ENCODE peak calls at places on chromosome 18, in eight cellular contexts. U is cardiac fibroblast, A is foreskin fibroblast, Z is fibroblast of the aortic adventitia, H is bronchial epithelial cell, P is lung, S is AG10803, M is AG04449. B is an unnamed sample.
A peak's percentile ranks its signal among the peaks of the same experiment; 100 is the strongest.

GRCh38 chr18:74957588-74958224 is 251.2 kb downstream of the PTGR3 start:
- DNase-seq in U (no peak), A (no peak), Z (no peak), H (peak; percentile 11), P (no peak), S (no peak), M (no peak), B (no peak)

GRCh38 chr18:25326231-25327042 is 25.5 kb downstream of the ZNF521 start:
- DNase-seq in U (peak; percentile 49), A (peak; percentile 54), Z (peak; percentile 72), H (no peak), P (no peak), S (peak; percentile 72), M (no peak), B (no peak)

GRCh38 chr18:25288340-25288955 is 63.5 kb downstream of the ZNF521 start:
- DNase-seq in U (no peak), A (no peak), Z (no peak), H (no peak), P (no peak), S (no peak), M (no peak), B (no peak)

GRCh38 chr18:42548493-42548892 is 567.0 kb downstream of the RIT2 start:
- DNase-seq in U (peak; percentile 21), A (no peak), Z (peak; percentile 71), H (no peak), P (no peak), S (no peak), M (no peak), B (no peak)

GRCh38 chr18:26089247-26090129 is 925 bp downstream of the SS18 start:
- DNase-seq in U (peak; percentile 40), A (peak; percentile 14), Z (peak; percentile 48), H (peak; percentile 40), P (no peak), S (peak; percentile 31), M (no peak), B (peak; percentile 51)

GRCh38 chr18:23528580-23529472 is 25.5 kb downstream of the RMC1 start:
- DNase-seq in U (peak; percentile 63), A (peak; percentile 69), Z (peak; percentile 83), H (no peak), P (no peak), S (peak; percentile 84), M (no peak), B (no peak)

GRCh38 chr18:66560092-66560491 is 43.8 kb downstream of the CDH19 start:
- DNase-seq in U (peak; percentile 37), A (no peak), Z (peak; percentile 0), H (peak; percentile 64), P (no peak), S (no peak), M (no peak), B (peak; percentile 63)

GRCh38 chr18:8319798-8320477 is 289.3 kb upstream of the RAB12 start:
- DNase-seq in U (no peak), A (no peak), Z (peak; percentile 34), H (no peak), P (no peak), S (no peak), M (no peak), B (no peak)

GRCh38 chr18:45980229-45980628 is 13.1 kb upstream of the EPG5 start:
- DNase-seq in U (peak; percentile 15), A (no peak), Z (no peak), H (no peak), P (no peak), S (no peak), M (no peak), B (no peak)

GRCh38 chr18:27695509-27695908 is 481.4 kb downstream of the CDH2 start:
- DNase-seq in U (no peak), A (no peak), Z (no peak), H (peak; percentile 88), P (no peak), S (no peak), M (no peak), B (peak; percentile 84)

GRCh38 chr18:46542545-46542944 is 114.5 kb downstream of the LOXHD1 start:
- DNase-seq in U (no peak), A (no peak), Z (peak; percentile 2), H (peak; percentile 20), P (no peak), S (no peak), M (no peak), B (peak; percentile 49)

GRCh38 chr18:5582849-5583667 is 39.3 kb upstream of the EPB41L3 start:
- DNase-seq in U (peak; percentile 37), A (no peak), Z (no peak), H (no peak), P (no peak), S (no peak), M (no peak), B (no peak)

GRCh38 chr18:5275872-5276271 is 19.7 kb downstream of the ZBTB14 start:
- DNase-seq in U (no peak), A (no peak), Z (no peak), H (no peak), P (no peak), S (no peak), M (no peak), B (no peak)

GRCh38 chr18:49561377-49562193 is at the start of gene LIPG:
- DNase-seq in U (peak; percentile 85), A (peak; percentile 57), Z (peak; percentile 75), H (peak; percentile 95), P (peak; percentile 70), S (no peak), M (no peak), B (peak; percentile 97)

GRCh38 chr18:30613467-30613801 is 429.1 kb downstream of the DSC3 start:
- DNase-seq in U (no peak), A (no peak), Z (no peak), H (no peak), P (no peak), S (no peak), M (no peak), B (no peak)

GRCh38 chr18:26710460-26711096 is 154.9 kb downstream of the AQP4 start:
- DNase-seq in U (no peak), A (no peak), Z (no peak), H (no peak), P (no peak), S (no peak), M (no peak), B (no peak)

GRCh38 chr18:2978626-2979025 is 34.3 kb downstream of the LPIN2 start:
- DNase-seq in U (peak; percentile 47), A (peak; percentile 78), Z (peak; percentile 72), H (peak; percentile 16), P (no peak), S (peak; percentile 75), M (peak; percentile 71), B (peak; percentile 53)

GRCh38 chr18:56221195-56222065 is 417.0 kb downstream of the TXNL1 start:
- DNase-seq in U (no peak), A (no peak), Z (no peak), H (no peak), P (no peak), S (no peak), M (no peak), B (no peak)

GRCh38 chr18:49249523-49249922 is 210.9 kb downstream of the DYM start:
- DNase-seq in U (peak; percentile 86), A (peak; percentile 81), Z (peak; percentile 87), H (peak; percentile 95), P (no peak), S (peak; percentile 86), M (peak; percentile 67), B (peak; percentile 90)

GRCh38 chr18:43341014-43341413 is 63.7 kb upstream of the SYT4 start:
- DNase-seq in U (no peak), A (no peak), Z (no peak), H (no peak), P (no peak), S (no peak), M (no peak), B (no peak)

GRCh38 chr18:54561864-54562263 is 29.2 kb upstream of the DYNAP start:
- DNase-seq in U (no peak), A (no peak), Z (no peak), H (peak; percentile 10), P (no peak), S (no peak), M (no peak), B (no peak)

GRCh38 chr18:54555996-54556395 is 35.0 kb upstream of the DYNAP start:
- DNase-seq in U (no peak), A (no peak), Z (no peak), H (peak; percentile 8), P (no peak), S (no peak), M (no peak), B (no peak)

GRCh38 chr18:54557958-54558357 is 33.1 kb upstream of the DYNAP start:
- DNase-seq in U (no peak), A (no peak), Z (no peak), H (no peak), P (no peak), S (no peak), M (no peak), B (no peak)

GRCh38 chr18:54558609-54559585 is 32.1 kb upstream of the DYNAP start:
- DNase-seq in U (peak; percentile 34), A (no peak), Z (peak; percentile 26), H (peak; percentile 64), P (no peak), S (peak; percentile 10), M (no peak), B (peak; percentile 51)
- TF ChIP-seq CTCF in U (peak; percentile 75), A (peak; percentile 61), Z (peak; percentile 74), H (peak; percentile 64), P (no peak), S (peak; percentile 76), M (peak; percentile 38), B (peak; percentile 85)

GRCh38 chr18:61606068-61606660 is 272.9 kb downstream of the CDH20 start:
- DNase-seq in U (peak; percentile 60), A (no peak), Z (peak; percentile 56), H (peak; percentile 21), P (no peak), S (peak; percentile 68), M (no peak), B (peak; percentile 41)
- H3K4me3 ChIP-seq in U (peak overlapping the region; percentile 22), A (peak overlapping the region; percentile 48), Z (peak overlapping the region; percentile 47), H (peak overlapping the region; percentile 32), P (no peak overlapping the region), S (peak overlapping the region; percentile 50), M (peak overlapping the region; percentile 57), B (peak overlapping the region; percentile 25)

GRCh38 chr18:36572135-36572856 is 256.5 kb downstream of the TPGS2 start:
- DNase-seq in U (peak; percentile 73), A (no peak), Z (peak; percentile 78), H (peak; percentile 46), P (no peak), S (peak; percentile 66), M (no peak), B (peak; percentile 60)
- TF ChIP-seq CTCF in U (peak; percentile 61), A (peak; percentile 62), Z (peak; percentile 67), H (peak; percentile 50), P (no peak), S (peak; percentile 77), M (peak; percentile 56), B (peak; percentile 78)

DNA sequence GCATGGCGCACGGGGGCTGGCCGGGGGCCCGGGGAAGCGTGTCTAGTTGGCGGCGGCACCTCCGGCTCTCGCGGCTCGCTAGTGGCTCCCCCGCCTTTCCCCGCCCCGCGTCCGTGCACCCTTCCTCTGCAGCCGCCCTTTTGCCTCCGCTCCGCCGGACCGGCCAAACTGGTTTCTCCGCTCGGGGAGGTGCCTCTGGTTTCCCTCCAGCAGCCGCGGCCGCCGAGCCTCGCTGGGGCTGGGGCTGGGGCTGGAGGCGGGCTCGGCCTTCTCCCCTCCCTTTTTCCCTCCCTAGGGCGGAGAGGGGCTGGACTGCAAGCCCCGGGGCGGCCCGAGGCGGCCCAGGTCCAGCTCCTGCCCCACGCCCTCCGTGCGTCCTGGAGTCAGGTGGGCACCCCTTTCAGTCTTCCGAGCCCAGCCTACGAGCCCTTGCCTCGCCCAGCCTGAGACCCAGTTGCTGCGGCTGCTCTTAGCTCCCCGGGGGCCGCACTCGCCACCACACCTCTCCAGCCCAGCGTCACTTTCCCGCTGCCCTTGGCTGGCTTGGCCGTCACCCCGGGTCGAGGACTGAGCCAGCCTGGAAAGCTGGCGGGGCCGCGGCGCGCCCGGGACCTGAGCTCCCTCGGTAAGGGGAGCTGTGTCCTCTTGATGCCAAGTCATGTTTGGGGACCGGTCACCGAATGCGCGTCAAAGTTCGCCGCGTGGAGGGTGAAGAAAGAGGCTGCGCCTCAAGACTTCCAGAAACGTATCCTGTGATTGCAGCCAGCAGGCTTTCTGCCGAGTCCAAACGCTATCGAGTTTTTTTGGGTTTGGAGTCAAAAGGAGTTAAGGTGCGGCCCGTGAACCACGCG is at the start of gene ATP8B1:
- DNase-seq in U (peak; percentile 82), A (peak; percentile 76), Z (peak; percentile 74), H (peak; percentile 81), P (peak; percentile 95), S (peak; percentile 77), M (no peak), B (peak; percentile 96)
- H3K4me3 ChIP-seq in U (peak within 1 kb of the TSS; percentile 79), A (peak within 1 kb of the TSS; percentile 97), Z (peak within 1 kb of the TSS; percentile 94), H (peak within 1 kb of the TSS; percentile 91), P (peak within 1 kb of the TSS; percentile 87), S (peak within 1 kb of the TSS; percentile 97), M (peak within 1 kb of the TSS; percentile 98), B (peak within 1 kb of the TSS; percentile 88)